ENCODE peak calls at places on chromosomes 5 and 9, in five cellular contexts. Y, M, N, K and Q are unnamed samples.

GRCh38 chr5:151065609-151066008 is 15.2 kb downstream of the TNIP1 start:
- DNase-seq in M (no peak), Y (no peak), K (no peak), N (no peak), Q (no peak)

GRCh38 chr5:64939772-64940510 is 171.2 kb downstream of the CWC27 start:
- DNase-seq in N (peak), M (no peak), Y (peak), K (no peak), Q (no peak)

GRCh38 chr9:32136700-32137339 is 247.6 kb upstream of the ACO1 start:
- DNase-seq in N (no peak), K (no peak), Y (no peak), M (no peak), Q (no peak)

GRCh38 chr9:34555435-34556230 is 32.8 kb upstream of the ENHO start:
- DNase-seq in M (no peak), K (no peak), N (no peak), Y (no peak), Q (no peak)

GRCh38 chr5:74056789-74057164 is 430.8 kb downstream of the ARHGEF28 start:
- DNase-seq in Y (peak), N (peak), K (no peak), M (no peak), Q (no peak)

GRCh38 chr5:118891252-118891651 is 97.1 kb downstream of the DTWD2 start:
- DNase-seq in Y (no peak), M (no peak), K (no peak), N (no peak), Q (no peak)

GRCh38 chr5:69030663-69031062 is 63.2 kb upstream of the SLC30A5 start:
- DNase-seq in Y (no peak), N (no peak), K (no peak), M (no peak), Q (no peak)

GRCh38 chr9:3177921-3178320 is 334.0 kb upstream of the PUM3 start:
- DNase-seq in Y (no peak), K (no peak), M (no peak), N (no peak), Q (no peak)

GRCh38 chr9:90961375-90961774 is 159.8 kb downstream of the SYK start:
- DNase-seq in M (no peak), K (no peak), Y (no peak), N (peak), Q (no peak)

GRCh38 chr9:114798793-114799427 is 6.9 kb downstream of the TNFSF15 start:
- DNase-seq in M (no peak), K (no peak), N (no peak), Y (no peak), Q (no peak)

GRCh38 chr5:150142800-150143724 is 12.6 kb downstream of the PDGFRB start:
- DNase-seq in M (no peak), N (peak), Y (peak), K (no peak), Q (no peak)

GRCh38 chr5:58457040-58457439 is 2.8 kb downstream of the PLK2 start:
- DNase-seq in M (no peak), Y (no peak), K (no peak), N (no peak), Q (no peak)
- H3K27ac ChIP-seq in M (no peak), Y (peak), K (no peak), N (no peak), Q (no peak)

DNA sequence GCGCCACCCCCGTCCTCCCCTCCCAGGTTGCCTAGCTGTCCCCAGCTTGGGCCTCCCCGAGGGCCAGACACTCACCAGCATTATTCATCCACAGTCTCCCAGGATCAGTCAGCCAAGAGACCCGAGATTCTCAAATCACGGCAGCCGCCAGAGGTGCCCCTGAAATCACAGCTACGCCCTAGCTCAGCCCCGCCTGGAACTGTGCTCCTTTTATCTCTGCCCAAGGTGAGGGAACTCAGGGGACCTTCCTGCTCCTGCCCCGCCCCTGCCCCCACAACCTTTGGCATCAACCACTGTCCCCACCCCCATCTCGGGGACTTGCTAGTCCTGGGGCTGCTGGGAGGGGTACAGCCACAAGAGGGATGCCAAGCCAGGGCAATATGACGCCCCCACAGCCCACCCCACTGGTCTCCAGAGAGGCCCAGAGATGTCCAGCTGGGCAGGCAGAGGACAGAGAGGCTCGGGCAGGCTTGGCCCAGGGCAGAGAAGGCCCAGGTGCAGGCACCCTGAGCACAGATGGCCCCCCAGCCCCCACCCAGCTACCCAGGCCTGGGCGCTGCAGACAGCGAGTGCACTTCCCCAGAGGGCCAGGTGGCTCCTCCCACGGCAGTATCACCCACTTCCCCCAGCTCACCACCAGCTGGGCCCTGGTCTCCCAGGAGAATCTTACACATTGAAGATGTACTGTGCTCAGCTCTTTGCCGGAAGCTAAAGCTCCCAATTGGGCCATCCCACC is at the start of gene FUT7:
- DNase-seq in K (peak), Y (no peak), N (no peak), M (peak), Q (no peak)
- H3K4me3 ChIP-seq in K (peak), Y (no peak), N (no peak), M (peak), Q (no peak)

DNA sequence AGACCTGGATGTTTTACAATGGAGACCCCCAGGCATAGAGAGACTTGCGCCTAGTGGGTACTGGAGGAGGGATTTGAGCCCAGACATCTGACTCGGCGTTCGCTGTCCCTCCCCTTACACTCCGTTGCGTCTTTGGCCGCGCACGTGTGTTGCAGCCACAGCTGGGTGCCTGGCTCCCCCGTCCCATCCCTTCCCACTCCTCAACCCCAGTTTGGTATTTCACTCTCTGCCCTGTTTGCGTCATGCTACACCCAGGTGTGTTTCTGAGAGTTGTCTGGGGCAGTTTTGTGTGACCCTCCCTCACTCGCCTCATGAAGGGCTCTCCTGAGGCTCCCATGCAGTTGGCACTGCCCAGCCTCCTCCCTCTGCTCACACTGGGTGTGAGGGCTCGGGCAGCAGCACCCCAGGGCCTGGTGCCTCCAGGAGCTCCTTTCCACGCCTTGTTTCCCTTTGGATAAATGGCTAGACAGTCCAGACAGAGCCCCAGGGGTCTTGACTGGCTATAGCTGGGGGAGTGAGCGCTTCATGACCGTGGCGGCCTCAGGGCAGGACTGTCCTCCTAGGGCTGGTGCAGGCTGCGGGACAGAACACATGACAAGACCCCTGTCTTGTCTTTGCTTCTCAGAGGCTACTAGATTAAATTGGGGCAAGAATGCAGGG is 13.6 kb downstream of the TCF7 start:
- DNase-seq in M (no peak), K (no peak), N (no peak), Y (no peak), Q (no peak)
- H3K27ac ChIP-seq in M (peak), K (peak), N (no peak), Y (no peak), Q (no peak)

GRCh38 chr9:128206484-128206883 is 3.3 kb downstream of the DNM1 start:
- DNase-seq in K (no peak), N (no peak), M (no peak), Y (no peak), Q (no peak)

GRCh38 chr9:128203024-128203841 is at the start of gene DNM1:
- DNase-seq in K (peak), N (peak), M (peak), Y (peak), Q (no peak)

GRCh38 chr9:128205296-128205944 is 2.2 kb downstream of the DNM1 start:
- DNase-seq in Y (no peak), K (no peak), M (no peak), N (no peak), Q (no peak)

GRCh38 chr9:128203842-128204551 is 818 bp downstream of the DNM1 start:
- DNase-seq in N (peak), M (no peak), K (no peak), Y (no peak), Q (no peak)

DNA sequence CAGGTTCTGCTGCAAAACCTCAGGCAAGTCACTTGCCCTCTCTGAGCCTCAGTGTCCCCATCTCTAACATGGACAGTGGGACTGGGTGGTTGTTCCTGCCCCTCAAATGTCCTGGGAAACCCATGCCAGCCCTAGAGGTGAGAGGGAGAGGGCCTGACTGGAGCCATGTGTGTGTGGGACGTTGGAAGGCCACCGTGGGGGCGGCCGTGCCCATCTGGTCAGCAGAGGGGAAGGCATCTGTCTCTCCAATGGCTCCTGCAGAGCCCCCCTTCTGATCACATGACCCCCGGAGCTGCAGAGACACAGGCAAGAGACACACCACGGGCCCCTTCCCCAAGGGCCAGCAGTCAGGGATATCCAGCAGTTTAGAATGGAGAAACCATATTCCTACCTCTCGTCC is 1.7 kb downstream of the DNM1 start:
- DNase-seq in N (no peak), K (no peak), Y (no peak), M (no peak), Q (no peak)
- H3K4me3 ChIP-seq in N (peak), K (no peak), Y (no peak), M (no peak), Q (no peak)

DNA sequence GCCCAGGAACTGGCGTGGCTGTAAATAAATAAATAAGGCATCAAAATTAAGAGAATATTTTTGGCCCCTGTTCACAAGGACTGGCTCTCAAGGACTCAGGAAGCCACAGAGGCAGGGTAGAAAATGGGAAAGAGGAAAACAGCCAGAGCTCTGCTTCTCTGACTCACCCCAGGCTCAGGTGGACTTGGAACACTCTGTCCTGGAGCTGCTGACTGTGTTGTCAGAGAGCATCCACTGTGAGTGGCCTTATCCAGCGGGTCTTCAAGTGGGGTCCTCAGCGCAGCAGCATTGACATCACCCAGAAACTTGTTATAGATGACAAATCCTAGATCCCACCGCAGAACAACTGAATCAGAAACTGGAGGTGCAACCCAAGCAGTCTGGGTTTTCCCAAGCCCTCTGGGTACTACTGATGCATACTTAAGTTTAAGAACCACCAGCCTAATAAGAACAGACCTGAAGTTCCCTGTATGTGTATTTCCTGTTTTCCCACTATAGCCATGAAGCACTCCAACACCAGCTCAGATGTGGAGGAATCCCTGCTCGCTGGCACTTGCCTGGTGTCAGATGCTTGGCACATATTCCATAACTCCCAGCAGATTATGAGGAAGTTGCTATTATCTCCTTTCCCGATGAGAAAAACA is 20.5 kb downstream of the ADRA1B start:
- DNase-seq in Y (no peak), N (peak), M (no peak), K (no peak), Q (no peak)
- H3K27ac ChIP-seq in Y (no peak), N (no peak), M (no peak), K (no peak), Q (no peak)

GRCh38 chr9:13001989-13002580 is 227.3 kb downstream of the LURAP1L start:
- DNase-seq in Y (no peak), M (no peak), K (no peak), N (no peak), Q (no peak)
- H3K4me3 ChIP-seq in Y (no peak), M (no peak), K (no peak), N (no peak), Q (no peak)

GRCh38 chr5:132417461-132417860 is 48.0 kb downstream of the SLC22A5 start:
- DNase-seq in N (no peak), M (no peak), K (no peak), Y (no peak), Q (no peak)
- H3K27ac ChIP-seq in N (no peak), M (no peak), K (no peak), Y (peak), Q (no peak)